ENCODE peak calls at places on chromosomes 13 and 19, in seven cellular contexts. R is DMS153; N is GF-D8; T is fibroblast of pulmonary artery; S is NCI-H460; B is stimulated activated CD8-positive, alpha-beta memory T cell treated with anti-CD3 and anti-CD28 coated beads, Interleukin-7, amount 100 ng/mL, for 4 hours; Y is myocyte. C is an unnamed sample.

GRCh38 chr19:9644472-9644871 is 23.4 kb upstream of the ZNF561 start:
- DNase-seq in R (no peak), N (no peak), T (no peak), S (no peak), B (no peak), Y (peak), C (no peak)

GRCh38 chr19:5627395-5627904 is 4.6 kb downstream of the SAFB start:
- DNase-seq in R (no peak), N (peak), T (no peak), S (no peak), B (peak), Y (peak), C (peak)

GRCh38 chr19:46950526-46951235 is 69.0 kb upstream of the NPAS1 start:
- DNase-seq in R (no peak), N (no peak), T (no peak), S (no peak), B (no peak), Y (no peak), C (peak)

GRCh38 chr19:35171730-35172129 is 17.2 kb downstream of the FXYD5 start:
- DNase-seq in R (no peak), N (no peak), T (no peak), S (no peak), B (no peak), Y (no peak), C (no peak)

GRCh38 chr13:98977568-98978270 is at the start of gene DOCK9:
- DNase-seq in R (no peak), N (no peak), T (peak), S (no peak), B (no peak), Y (peak), C (peak)

GRCh38 chr13:44969858-44970484 is 19.3 kb downstream of the NUFIP1 start:
- DNase-seq in R (peak), N (peak), T (peak), S (peak), B (no peak), Y (peak), C (peak)

GRCh38 chr13:20136781-20137703 is 23.8 kb downstream of the GJA3 start:
- DNase-seq in R (no peak), N (no peak), T (peak), S (no peak), B (no peak), Y (no peak), C (peak)

GRCh38 chr19:45729774-45730388 is 815 bp downstream of the FBXO46 start:
- DNase-seq in R (no peak), N (no peak), T (no peak), S (no peak), B (no peak), Y (peak), C (peak)

GRCh38 chr19:35955881-35956634 is 19.9 kb downstream of the LRFN3 start:
- DNase-seq in R (no peak), N (peak), T (no peak), S (no peak), B (no peak), Y (no peak), C (no peak)

GRCh38 chr13:70623260-70623659 is 515.0 kb upstream of the KLHL1 start:
- DNase-seq in R (no peak), N (no peak), T (peak), S (no peak), B (no peak), Y (peak), C (peak)

GRCh38 chr19:10112037-10112751 is 701 bp downstream of the P2RY11 start:
- DNase-seq in R (no peak), N (peak), T (no peak), S (no peak), B (peak), Y (no peak), C (peak)

GRCh38 chr13:29858231-29858630 is 7.8 kb upstream of the UBL3 start:
- DNase-seq in R (no peak), N (no peak), T (no peak), S (no peak), B (no peak), Y (no peak), C (no peak)

GRCh38 chr19:38616265-38616664 is 1.5 kb downstream of the MAP4K1 start:
- DNase-seq in R (no peak), N (no peak), T (no peak), S (no peak), B (no peak), Y (no peak), C (no peak)

GRCh38 chr19:48190288-48191284 is 20.1 kb downstream of the ZSWIM9 start:
- DNase-seq in R (no peak), N (no peak), T (peak), S (no peak), B (peak), Y (no peak), C (peak)

GRCh38 chr19:49339364-49340068 is 4.3 kb downstream of the CD37 start:
- DNase-seq in R (peak), N (no peak), T (peak), S (peak), B (no peak), Y (no peak), C (peak)

GRCh38 chr13:113495494-113496251 is 5.2 kb upstream of the DCUN1D2 start:
- DNase-seq in R (no peak), N (no peak), T (no peak), S (no peak), B (no peak), Y (no peak), C (peak)

GRCh38 chr13:57624565-57625435 is 6.7 kb upstream of the PCDH17 start:
- DNase-seq in R (peak), N (no peak), T (peak), S (peak), B (no peak), Y (peak), C (peak)

GRCh38 chr13:87094646-87095045 is 576.5 kb upstream of the SLITRK5 start:
- DNase-seq in R (no peak), N (no peak), T (peak), S (no peak), B (no peak), Y (no peak), C (no peak)

GRCh38 chr19:46478356-46478986 is 7.1 kb upstream of the PNMA8A start:
- DNase-seq in R (peak), N (no peak), T (peak), S (no peak), B (no peak), Y (peak), C (peak)

GRCh38 chr19:33796164-33797100 is at the start of gene KCTD15:
- DNase-seq in R (no peak), N (no peak), T (peak), S (no peak), B (no peak), Y (peak), C (peak)

GRCh38 chr19:52492991-52493470 is 34.4 kb upstream of the ZNF808 start:
- DNase-seq in R (no peak), N (no peak), T (no peak), S (no peak), B (no peak), Y (no peak), C (no peak)

GRCh38 chr19:1433119-1434039 is 4.8 kb upstream of the RPS15 start:
- DNase-seq in R (no peak), N (no peak), T (no peak), S (no peak), B (no peak), Y (no peak), C (no peak)

GRCh38 chr13:113836917-113837553 is 26.8 kb downstream of the GAS6 start:
- DNase-seq in R (no peak), N (no peak), T (peak), S (peak), B (no peak), Y (peak), C (peak)

GRCh38 chr13:49400755-49401659 is 42.9 kb downstream of the CAB39L start:
- DNase-seq in R (no peak), N (no peak), T (peak), S (no peak), B (no peak), Y (peak), C (peak)

GRCh38 chr13:48038763-48039162 is 1.2 kb downstream of the NUDT15 start:
- DNase-seq in R (no peak), N (no peak), T (no peak), S (no peak), B (no peak), Y (no peak), C (peak)